ENCODE peak calls at places on chromosomes 11 and 22, in ten cellular contexts. One of them, this sample, is unnamed.
A peak's percentile ranks its signal among the peaks of the same experiment; 100 is the strongest.

GRCh38 chr11:97684486-97685439 is 1295.0 kb downstream of the JRKL start:
- DNase-seq in kidney glomerular epithelial cell: no peak
- DNase-seq in C1 segment of cervical spinal cord: no peak
- DNase-seq in stimulated activated CD4-positive, alpha-beta T cell treated with anti-CD3 and anti-CD28 coated beads, Interleukin-15, amount 100 ng/mL, for 24 hours: no peak
- DNase-seq in dorsolateral prefrontal cortex: no peak
- DNase-seq in endothelial cell: no peak
- DNase-seq in activated T-helper 1 cell treated with Interleukin-2 at 50 U/mL for 16 hours: no peak
- DNase-seq in activated CD8-positive, alpha-beta memory T cell treated with anti-CD3 and anti-CD28 coated beads, Interleukin-2, amount 50 U/mL, for 48 hours: no peak
- DNase-seq in GM12865: no peak
- DNase-seq in AG08396: no peak
- DNase-seq in this sample: peak; percentile 50

GRCh38 chr11:11027271-11027670 is 169.4 kb upstream of the ZBED5 start:
- DNase-seq in activated CD8-positive, alpha-beta memory T cell treated with anti-CD3 and anti-CD28 coated beads, Interleukin-2, amount 50 U/mL, for 48 hours: no peak
- DNase-seq in AG08396: peak; percentile 43
- DNase-seq in C1 segment of cervical spinal cord: no peak
- DNase-seq in endothelial cell: no peak
- DNase-seq in kidney glomerular epithelial cell: peak; percentile 54
- DNase-seq in stimulated activated CD4-positive, alpha-beta T cell treated with anti-CD3 and anti-CD28 coated beads, Interleukin-15, amount 100 ng/mL, for 24 hours: no peak
- DNase-seq in activated T-helper 1 cell treated with Interleukin-2 at 50 U/mL for 16 hours: no peak
- DNase-seq in dorsolateral prefrontal cortex: no peak
- DNase-seq in GM12865: no peak
- DNase-seq in this sample: no peak

GRCh38 chr11:131688056-131688693 is 317.8 kb downstream of the NTM start:
- DNase-seq in endothelial cell: peak; percentile 84
- DNase-seq in activated CD8-positive, alpha-beta memory T cell treated with anti-CD3 and anti-CD28 coated beads, Interleukin-2, amount 50 U/mL, for 48 hours: peak; percentile 84
- DNase-seq in kidney glomerular epithelial cell: peak; percentile 24
- DNase-seq in AG08396: peak; percentile 94
- DNase-seq in C1 segment of cervical spinal cord: peak; percentile 64
- DNase-seq in dorsolateral prefrontal cortex: peak; percentile 63
- DNase-seq in GM12865: peak; percentile 57
- DNase-seq in stimulated activated CD4-positive, alpha-beta T cell treated with anti-CD3 and anti-CD28 coated beads, Interleukin-15, amount 100 ng/mL, for 24 hours: peak; percentile 52
- DNase-seq in activated T-helper 1 cell treated with Interleukin-2 at 50 U/mL for 16 hours: no peak
- DNase-seq in this sample: peak; percentile 90

GRCh38 chr11:82906931-82907330 is 5.4 kb downstream of the DDIAS start:
- DNase-seq in dorsolateral prefrontal cortex: no peak
- DNase-seq in stimulated activated CD4-positive, alpha-beta T cell treated with anti-CD3 and anti-CD28 coated beads, Interleukin-15, amount 100 ng/mL, for 24 hours: no peak
- DNase-seq in endothelial cell: no peak
- DNase-seq in activated T-helper 1 cell treated with Interleukin-2 at 50 U/mL for 16 hours: no peak
- DNase-seq in GM12865: no peak
- DNase-seq in kidney glomerular epithelial cell: no peak
- DNase-seq in C1 segment of cervical spinal cord: no peak
- DNase-seq in activated CD8-positive, alpha-beta memory T cell treated with anti-CD3 and anti-CD28 coated beads, Interleukin-2, amount 50 U/mL, for 48 hours: no peak
- DNase-seq in AG08396: no peak
- DNase-seq in this sample: no peak

GRCh38 chr11:34427171-34427805 is 11.4 kb upstream of the CAT start:
- DNase-seq in stimulated activated CD4-positive, alpha-beta T cell treated with anti-CD3 and anti-CD28 coated beads, Interleukin-15, amount 100 ng/mL, for 24 hours: no peak
- DNase-seq in C1 segment of cervical spinal cord: no peak
- DNase-seq in activated T-helper 1 cell treated with Interleukin-2 at 50 U/mL for 16 hours: no peak
- DNase-seq in activated CD8-positive, alpha-beta memory T cell treated with anti-CD3 and anti-CD28 coated beads, Interleukin-2, amount 50 U/mL, for 48 hours: no peak
- DNase-seq in GM12865: no peak
- DNase-seq in AG08396: peak; percentile 65
- DNase-seq in kidney glomerular epithelial cell: peak; percentile 98
- DNase-seq in dorsolateral prefrontal cortex: no peak
- DNase-seq in endothelial cell: no peak
- DNase-seq in this sample: no peak

GRCh38 chr22:47152938-47153337 is 390.5 kb downstream of the TBC1D22A start:
- DNase-seq in AG08396: no peak
- DNase-seq in C1 segment of cervical spinal cord: no peak
- DNase-seq in dorsolateral prefrontal cortex: no peak
- DNase-seq in kidney glomerular epithelial cell: no peak
- DNase-seq in activated CD8-positive, alpha-beta memory T cell treated with anti-CD3 and anti-CD28 coated beads, Interleukin-2, amount 50 U/mL, for 48 hours: no peak
- DNase-seq in stimulated activated CD4-positive, alpha-beta T cell treated with anti-CD3 and anti-CD28 coated beads, Interleukin-15, amount 100 ng/mL, for 24 hours: no peak
- DNase-seq in activated T-helper 1 cell treated with Interleukin-2 at 50 U/mL for 16 hours: no peak
- DNase-seq in GM12865: no peak
- DNase-seq in endothelial cell: no peak
- DNase-seq in this sample: no peak

GRCh38 chr11:128196235-128196634 is 391.1 kb downstream of the ETS1 start:
- DNase-seq in activated CD8-positive, alpha-beta memory T cell treated with anti-CD3 and anti-CD28 coated beads, Interleukin-2, amount 50 U/mL, for 48 hours: no peak
- DNase-seq in endothelial cell: no peak
- DNase-seq in stimulated activated CD4-positive, alpha-beta T cell treated with anti-CD3 and anti-CD28 coated beads, Interleukin-15, amount 100 ng/mL, for 24 hours: no peak
- DNase-seq in activated T-helper 1 cell treated with Interleukin-2 at 50 U/mL for 16 hours: no peak
- DNase-seq in AG08396: no peak
- DNase-seq in GM12865: no peak
- DNase-seq in C1 segment of cervical spinal cord: no peak
- DNase-seq in dorsolateral prefrontal cortex: no peak
- DNase-seq in kidney glomerular epithelial cell: no peak
- DNase-seq in this sample: no peak

GRCh38 chr11:90288207-90288821 is 65.5 kb upstream of the CHORDC1 start:
- DNase-seq in AG08396: no peak
- DNase-seq in dorsolateral prefrontal cortex: no peak
- DNase-seq in endothelial cell: no peak
- DNase-seq in activated T-helper 1 cell treated with Interleukin-2 at 50 U/mL for 16 hours: no peak
- DNase-seq in GM12865: peak; percentile 23
- DNase-seq in stimulated activated CD4-positive, alpha-beta T cell treated with anti-CD3 and anti-CD28 coated beads, Interleukin-15, amount 100 ng/mL, for 24 hours: no peak
- DNase-seq in kidney glomerular epithelial cell: peak; percentile 48
- DNase-seq in C1 segment of cervical spinal cord: no peak
- DNase-seq in activated CD8-positive, alpha-beta memory T cell treated with anti-CD3 and anti-CD28 coated beads, Interleukin-2, amount 50 U/mL, for 48 hours: no peak
- DNase-seq in this sample: no peak

GRCh38 chr22:27358096-27358870 is 443.3 kb downstream of the MN1 start:
- DNase-seq in dorsolateral prefrontal cortex: no peak
- DNase-seq in AG08396: no peak
- DNase-seq in activated CD8-positive, alpha-beta memory T cell treated with anti-CD3 and anti-CD28 coated beads, Interleukin-2, amount 50 U/mL, for 48 hours: no peak
- DNase-seq in C1 segment of cervical spinal cord: no peak
- DNase-seq in stimulated activated CD4-positive, alpha-beta T cell treated with anti-CD3 and anti-CD28 coated beads, Interleukin-15, amount 100 ng/mL, for 24 hours: no peak
- DNase-seq in kidney glomerular epithelial cell: no peak
- DNase-seq in GM12865: no peak
- DNase-seq in endothelial cell: no peak
- DNase-seq in activated T-helper 1 cell treated with Interleukin-2 at 50 U/mL for 16 hours: no peak
- DNase-seq in this sample: no peak

GRCh38 chr11:34004226-34004625 is 47.3 kb upstream of the CAPRIN1 start:
- DNase-seq in C1 segment of cervical spinal cord: no peak
- DNase-seq in endothelial cell: no peak
- DNase-seq in kidney glomerular epithelial cell: no peak
- DNase-seq in stimulated activated CD4-positive, alpha-beta T cell treated with anti-CD3 and anti-CD28 coated beads, Interleukin-15, amount 100 ng/mL, for 24 hours: no peak
- DNase-seq in activated CD8-positive, alpha-beta memory T cell treated with anti-CD3 and anti-CD28 coated beads, Interleukin-2, amount 50 U/mL, for 48 hours: no peak
- DNase-seq in AG08396: no peak
- DNase-seq in activated T-helper 1 cell treated with Interleukin-2 at 50 U/mL for 16 hours: no peak
- DNase-seq in GM12865: no peak
- DNase-seq in dorsolateral prefrontal cortex: no peak
- DNase-seq in this sample: no peak

GRCh38 chr22:38554281-38554680 is 15.7 kb downstream of the DMC1 start:
- DNase-seq in kidney glomerular epithelial cell: no peak
- DNase-seq in endothelial cell: no peak
- DNase-seq in dorsolateral prefrontal cortex: no peak
- DNase-seq in C1 segment of cervical spinal cord: no peak
- DNase-seq in activated CD8-positive, alpha-beta memory T cell treated with anti-CD3 and anti-CD28 coated beads, Interleukin-2, amount 50 U/mL, for 48 hours: no peak
- DNase-seq in AG08396: peak; percentile 41
- DNase-seq in activated T-helper 1 cell treated with Interleukin-2 at 50 U/mL for 16 hours: no peak
- DNase-seq in stimulated activated CD4-positive, alpha-beta T cell treated with anti-CD3 and anti-CD28 coated beads, Interleukin-15, amount 100 ng/mL, for 24 hours: no peak
- DNase-seq in GM12865: no peak
- DNase-seq in this sample: no peak

GRCh38 chr11:119721129-119722120 is 7.6 kb downstream of the NECTIN1 start:
- DNase-seq in activated T-helper 1 cell treated with Interleukin-2 at 50 U/mL for 16 hours: no peak
- DNase-seq in kidney glomerular epithelial cell: no peak
- DNase-seq in GM12865: no peak
- DNase-seq in stimulated activated CD4-positive, alpha-beta T cell treated with anti-CD3 and anti-CD28 coated beads, Interleukin-15, amount 100 ng/mL, for 24 hours: no peak
- DNase-seq in AG08396: peak; percentile 53
- DNase-seq in dorsolateral prefrontal cortex: no peak
- DNase-seq in activated CD8-positive, alpha-beta memory T cell treated with anti-CD3 and anti-CD28 coated beads, Interleukin-2, amount 50 U/mL, for 48 hours: no peak
- DNase-seq in C1 segment of cervical spinal cord: no peak
- DNase-seq in endothelial cell: peak; percentile 77
- DNase-seq in this sample: no peak

GRCh38 chr11:68044145-68044813 is 5.5 kb downstream of the TCIRG1 start:
- DNase-seq in activated CD8-positive, alpha-beta memory T cell treated with anti-CD3 and anti-CD28 coated beads, Interleukin-2, amount 50 U/mL, for 48 hours: no peak
- DNase-seq in endothelial cell: no peak
- DNase-seq in GM12865: no peak
- DNase-seq in kidney glomerular epithelial cell: no peak
- DNase-seq in stimulated activated CD4-positive, alpha-beta T cell treated with anti-CD3 and anti-CD28 coated beads, Interleukin-15, amount 100 ng/mL, for 24 hours: no peak
- DNase-seq in C1 segment of cervical spinal cord: no peak
- DNase-seq in AG08396: peak; percentile 10
- DNase-seq in activated T-helper 1 cell treated with Interleukin-2 at 50 U/mL for 16 hours: no peak
- DNase-seq in dorsolateral prefrontal cortex: no peak
- DNase-seq in this sample: no peak

GRCh38 chr11:117822031-117822521 is 2.5 kb downstream of the FXYD2 start:
- DNase-seq in GM12865: peak; percentile 31
- DNase-seq in AG08396: no peak
- DNase-seq in dorsolateral prefrontal cortex: peak; percentile 51
- DNase-seq in endothelial cell: peak; percentile 56
- DNase-seq in activated T-helper 1 cell treated with Interleukin-2 at 50 U/mL for 16 hours: no peak
- DNase-seq in activated CD8-positive, alpha-beta memory T cell treated with anti-CD3 and anti-CD28 coated beads, Interleukin-2, amount 50 U/mL, for 48 hours: peak; percentile 82
- DNase-seq in stimulated activated CD4-positive, alpha-beta T cell treated with anti-CD3 and anti-CD28 coated beads, Interleukin-15, amount 100 ng/mL, for 24 hours: peak; percentile 76
- DNase-seq in C1 segment of cervical spinal cord: no peak
- DNase-seq in kidney glomerular epithelial cell: peak; percentile 16
- DNase-seq in this sample: no peak

GRCh38 chr22:46561435-46561905 is 24.1 kb upstream of the CELSR1 start:
- DNase-seq in activated CD8-positive, alpha-beta memory T cell treated with anti-CD3 and anti-CD28 coated beads, Interleukin-2, amount 50 U/mL, for 48 hours: peak; percentile 69
- DNase-seq in stimulated activated CD4-positive, alpha-beta T cell treated with anti-CD3 and anti-CD28 coated beads, Interleukin-15, amount 100 ng/mL, for 24 hours: peak; percentile 52
- DNase-seq in GM12865: peak; percentile 76
- DNase-seq in endothelial cell: no peak
- DNase-seq in C1 segment of cervical spinal cord: no peak
- DNase-seq in AG08396: no peak
- DNase-seq in kidney glomerular epithelial cell: no peak
- DNase-seq in activated T-helper 1 cell treated with Interleukin-2 at 50 U/mL for 16 hours: no peak
- DNase-seq in dorsolateral prefrontal cortex: peak; percentile 61
- DNase-seq in this sample: no peak

GRCh38 chr11:64629796-64630562 is 39.0 kb downstream of the SLC22A12 start:
- DNase-seq in AG08396: no peak
- DNase-seq in dorsolateral prefrontal cortex: no peak
- DNase-seq in C1 segment of cervical spinal cord: no peak
- DNase-seq in activated CD8-positive, alpha-beta memory T cell treated with anti-CD3 and anti-CD28 coated beads, Interleukin-2, amount 50 U/mL, for 48 hours: no peak
- DNase-seq in kidney glomerular epithelial cell: no peak
- DNase-seq in activated T-helper 1 cell treated with Interleukin-2 at 50 U/mL for 16 hours: no peak
- DNase-seq in endothelial cell: peak; percentile 56
- DNase-seq in GM12865: no peak
- DNase-seq in stimulated activated CD4-positive, alpha-beta T cell treated with anti-CD3 and anti-CD28 coated beads, Interleukin-15, amount 100 ng/mL, for 24 hours: no peak
- DNase-seq in this sample: no peak

GRCh38 chr11:75241036-75241905 is 697 bp downstream of the TPBGL start:
- DNase-seq in endothelial cell: peak; percentile 98
- DNase-seq in stimulated activated CD4-positive, alpha-beta T cell treated with anti-CD3 and anti-CD28 coated beads, Interleukin-15, amount 100 ng/mL, for 24 hours: peak; percentile 89
- DNase-seq in AG08396: peak; percentile 99
- DNase-seq in GM12865: peak; percentile 69
- DNase-seq in C1 segment of cervical spinal cord: peak; percentile 67
- DNase-seq in activated T-helper 1 cell treated with Interleukin-2 at 50 U/mL for 16 hours: peak; percentile 83
- DNase-seq in dorsolateral prefrontal cortex: peak; percentile 45
- DNase-seq in kidney glomerular epithelial cell: peak; percentile 61
- DNase-seq in activated CD8-positive, alpha-beta memory T cell treated with anti-CD3 and anti-CD28 coated beads, Interleukin-2, amount 50 U/mL, for 48 hours: peak; percentile 97
- DNase-seq in this sample: peak; percentile 94

GRCh38 chr11:2529173-2529572 is 84.4 kb downstream of the KCNQ1 start:
- DNase-seq in dorsolateral prefrontal cortex: no peak
- DNase-seq in kidney glomerular epithelial cell: no peak
- DNase-seq in C1 segment of cervical spinal cord: no peak
- DNase-seq in GM12865: no peak
- DNase-seq in endothelial cell: no peak
- DNase-seq in stimulated activated CD4-positive, alpha-beta T cell treated with anti-CD3 and anti-CD28 coated beads, Interleukin-15, amount 100 ng/mL, for 24 hours: no peak
- DNase-seq in activated T-helper 1 cell treated with Interleukin-2 at 50 U/mL for 16 hours: no peak
- DNase-seq in activated CD8-positive, alpha-beta memory T cell treated with anti-CD3 and anti-CD28 coated beads, Interleukin-2, amount 50 U/mL, for 48 hours: peak; percentile 47
- DNase-seq in AG08396: no peak
- DNase-seq in this sample: peak; percentile 82

GRCh38 chr11:91248199-91248807 is 976.3 kb upstream of the FAT3 start:
- DNase-seq in dorsolateral prefrontal cortex: no peak
- DNase-seq in activated CD8-positive, alpha-beta memory T cell treated with anti-CD3 and anti-CD28 coated beads, Interleukin-2, amount 50 U/mL, for 48 hours: no peak
- DNase-seq in endothelial cell: peak; percentile 35
- DNase-seq in kidney glomerular epithelial cell: peak; percentile 1
- DNase-seq in GM12865: peak; percentile 52
- DNase-seq in activated T-helper 1 cell treated with Interleukin-2 at 50 U/mL for 16 hours: no peak
- DNase-seq in AG08396: no peak
- DNase-seq in stimulated activated CD4-positive, alpha-beta T cell treated with anti-CD3 and anti-CD28 coated beads, Interleukin-15, amount 100 ng/mL, for 24 hours: peak; percentile 20
- DNase-seq in C1 segment of cervical spinal cord: no peak
- DNase-seq in this sample: no peak

GRCh38 chr11:8814923-8815240 is 96.1 kb upstream of the AKIP1 start:
- DNase-seq in endothelial cell: no peak
- DNase-seq in activated T-helper 1 cell treated with Interleukin-2 at 50 U/mL for 16 hours: no peak
- DNase-seq in kidney glomerular epithelial cell: no peak
- DNase-seq in GM12865: no peak
- DNase-seq in stimulated activated CD4-positive, alpha-beta T cell treated with anti-CD3 and anti-CD28 coated beads, Interleukin-15, amount 100 ng/mL, for 24 hours: no peak
- DNase-seq in C1 segment of cervical spinal cord: no peak
- DNase-seq in activated CD8-positive, alpha-beta memory T cell treated with anti-CD3 and anti-CD28 coated beads, Interleukin-2, amount 50 U/mL, for 48 hours: no peak
- DNase-seq in AG08396: no peak
- DNase-seq in dorsolateral prefrontal cortex: no peak
- DNase-seq in this sample: no peak

GRCh38 chr22:44381761-44382454 is 69.2 kb upstream of the SHISAL1 start:
- DNase-seq in C1 segment of cervical spinal cord: no peak
- DNase-seq in stimulated activated CD4-positive, alpha-beta T cell treated with anti-CD3 and anti-CD28 coated beads, Interleukin-15, amount 100 ng/mL, for 24 hours: no peak
- DNase-seq in dorsolateral prefrontal cortex: no peak
- DNase-seq in activated CD8-positive, alpha-beta memory T cell treated with anti-CD3 and anti-CD28 coated beads, Interleukin-2, amount 50 U/mL, for 48 hours: no peak
- DNase-seq in endothelial cell: no peak
- DNase-seq in GM12865: no peak
- DNase-seq in activated T-helper 1 cell treated with Interleukin-2 at 50 U/mL for 16 hours: no peak
- DNase-seq in kidney glomerular epithelial cell: no peak
- DNase-seq in AG08396: no peak
- DNase-seq in this sample: no peak

GRCh38 chr11:91981995-91982394 is 242.6 kb upstream of the FAT3 start:
- DNase-seq in kidney glomerular epithelial cell: peak; percentile 97
- DNase-seq in endothelial cell: no peak
- DNase-seq in stimulated activated CD4-positive, alpha-beta T cell treated with anti-CD3 and anti-CD28 coated beads, Interleukin-15, amount 100 ng/mL, for 24 hours: no peak
- DNase-seq in C1 segment of cervical spinal cord: no peak
- DNase-seq in activated T-helper 1 cell treated with Interleukin-2 at 50 U/mL for 16 hours: no peak
- DNase-seq in activated CD8-positive, alpha-beta memory T cell treated with anti-CD3 and anti-CD28 coated beads, Interleukin-2, amount 50 U/mL, for 48 hours: no peak
- DNase-seq in dorsolateral prefrontal cortex: no peak
- DNase-seq in GM12865: no peak
- DNase-seq in AG08396: peak; percentile 47
- DNase-seq in this sample: peak; percentile 57

GRCh38 chr22:36510966-36511881 is 4.4 kb upstream of the FOXRED2 start:
- DNase-seq in activated T-helper 1 cell treated with Interleukin-2 at 50 U/mL for 16 hours: no peak
- DNase-seq in dorsolateral prefrontal cortex: peak; percentile 41
- DNase-seq in AG08396: peak; percentile 60
- DNase-seq in GM12865: peak; percentile 60
- DNase-seq in activated CD8-positive, alpha-beta memory T cell treated with anti-CD3 and anti-CD28 coated beads, Interleukin-2, amount 50 U/mL, for 48 hours: no peak
- DNase-seq in kidney glomerular epithelial cell: peak; percentile 86
- DNase-seq in C1 segment of cervical spinal cord: no peak
- DNase-seq in endothelial cell: peak; percentile 66
- DNase-seq in stimulated activated CD4-positive, alpha-beta T cell treated with anti-CD3 and anti-CD28 coated beads, Interleukin-15, amount 100 ng/mL, for 24 hours: peak; percentile 44
- DNase-seq in this sample: no peak

GRCh38 chr22:38796262-38796957 is 2.5 kb upstream of the DNAL4 start:
- DNase-seq in AG08396: no peak
- DNase-seq in GM12865: no peak
- DNase-seq in endothelial cell: no peak
- DNase-seq in C1 segment of cervical spinal cord: no peak
- DNase-seq in dorsolateral prefrontal cortex: no peak
- DNase-seq in kidney glomerular epithelial cell: no peak
- DNase-seq in stimulated activated CD4-positive, alpha-beta T cell treated with anti-CD3 and anti-CD28 coated beads, Interleukin-15, amount 100 ng/mL, for 24 hours: no peak
- DNase-seq in activated T-helper 1 cell treated with Interleukin-2 at 50 U/mL for 16 hours: no peak
- DNase-seq in activated CD8-positive, alpha-beta memory T cell treated with anti-CD3 and anti-CD28 coated beads, Interleukin-2, amount 50 U/mL, for 48 hours: no peak
- DNase-seq in this sample: no peak

GRCh38 chr11:59818572-59818971 is 8.0 kb upstream of the MRPL16 start:
- DNase-seq in kidney glomerular epithelial cell: no peak
- DNase-seq in C1 segment of cervical spinal cord: no peak
- DNase-seq in dorsolateral prefrontal cortex: no peak
- DNase-seq in AG08396: no peak
- DNase-seq in activated T-helper 1 cell treated with Interleukin-2 at 50 U/mL for 16 hours: no peak
- DNase-seq in endothelial cell: no peak
- DNase-seq in stimulated activated CD4-positive, alpha-beta T cell treated with anti-CD3 and anti-CD28 coated beads, Interleukin-15, amount 100 ng/mL, for 24 hours: no peak
- DNase-seq in GM12865: peak; percentile 9
- DNase-seq in activated CD8-positive, alpha-beta memory T cell treated with anti-CD3 and anti-CD28 coated beads, Interleukin-2, amount 50 U/mL, for 48 hours: no peak
- DNase-seq in this sample: no peak

GRCh38 chr22:30615543-30615954 is 8.6 kb downstream of the TCN2 start:
- DNase-seq in activated T-helper 1 cell treated with Interleukin-2 at 50 U/mL for 16 hours: no peak
- DNase-seq in activated CD8-positive, alpha-beta memory T cell treated with anti-CD3 and anti-CD28 coated beads, Interleukin-2, amount 50 U/mL, for 48 hours: no peak
- DNase-seq in AG08396: no peak
- DNase-seq in dorsolateral prefrontal cortex: no peak
- DNase-seq in GM12865: no peak
- DNase-seq in kidney glomerular epithelial cell: no peak
- DNase-seq in C1 segment of cervical spinal cord: no peak
- DNase-seq in stimulated activated CD4-positive, alpha-beta T cell treated with anti-CD3 and anti-CD28 coated beads, Interleukin-15, amount 100 ng/mL, for 24 hours: no peak
- DNase-seq in endothelial cell: no peak
- DNase-seq in this sample: no peak

GRCh38 chr22:50221410-50222300 is 20.8 kb downstream of the SELENOO start:
- DNase-seq in dorsolateral prefrontal cortex: no peak
- DNase-seq in kidney glomerular epithelial cell: no peak
- DNase-seq in GM12865: no peak
- DNase-seq in AG08396: no peak
- DNase-seq in activated CD8-positive, alpha-beta memory T cell treated with anti-CD3 and anti-CD28 coated beads, Interleukin-2, amount 50 U/mL, for 48 hours: no peak
- DNase-seq in stimulated activated CD4-positive, alpha-beta T cell treated with anti-CD3 and anti-CD28 coated beads, Interleukin-15, amount 100 ng/mL, for 24 hours: no peak
- DNase-seq in endothelial cell: no peak
- DNase-seq in C1 segment of cervical spinal cord: no peak
- DNase-seq in activated T-helper 1 cell treated with Interleukin-2 at 50 U/mL for 16 hours: no peak
- DNase-seq in this sample: no peak

GRCh38 chr22:19495562-19496323 is 16.0 kb downstream of the CDC45 start:
- DNase-seq in activated CD8-positive, alpha-beta memory T cell treated with anti-CD3 and anti-CD28 coated beads, Interleukin-2, amount 50 U/mL, for 48 hours: no peak
- DNase-seq in AG08396: no peak
- DNase-seq in dorsolateral prefrontal cortex: no peak
- DNase-seq in endothelial cell: peak; percentile 18
- DNase-seq in GM12865: no peak
- DNase-seq in activated T-helper 1 cell treated with Interleukin-2 at 50 U/mL for 16 hours: no peak
- DNase-seq in stimulated activated CD4-positive, alpha-beta T cell treated with anti-CD3 and anti-CD28 coated beads, Interleukin-15, amount 100 ng/mL, for 24 hours: no peak
- DNase-seq in C1 segment of cervical spinal cord: no peak
- DNase-seq in kidney glomerular epithelial cell: no peak
- DNase-seq in this sample: no peak

This sample was measured in lower leg skin.